ENCODE peak calls at places on chromosomes 6 and 20, in nine cellular contexts. One of them, this sample, is unnamed.
A peak's percentile ranks its signal among the peaks of the same experiment; 100 is the strongest.

GRCh38 chr6:35091353-35092083 is 49.6 kb downstream of the TCP11 start:
- DNase-seq in fibroblast of lung: peak; percentile 27
- DNase-seq in brain microvascular endothelial cell: no peak
- DNase-seq in cardiac fibroblast: no peak
- DNase-seq in BJ: no peak
- DNase-seq in retinal pigment epithelial cell: no peak
- DNase-seq in HepG2: no peak
- DNase-seq in left lung: no peak
- DNase-seq in adrenal gland: no peak
- DNase-seq in this sample: peak; percentile 60

GRCh38 chr6:10418361-10418861 is 3.5 kb upstream of the TFAP2A start:
- DNase-seq in fibroblast of lung: no peak
- DNase-seq in brain microvascular endothelial cell: no peak
- DNase-seq in cardiac fibroblast: no peak
- DNase-seq in BJ: no peak
- DNase-seq in retinal pigment epithelial cell: no peak
- DNase-seq in HepG2: no peak
- DNase-seq in left lung: no peak
- DNase-seq in adrenal gland: no peak
- DNase-seq in this sample: no peak

GRCh38 chr6:148287979-148288378 is 54.7 kb upstream of the SASH1 start:
- DNase-seq in fibroblast of lung: peak; percentile 23
- DNase-seq in brain microvascular endothelial cell: no peak
- DNase-seq in cardiac fibroblast: no peak
- DNase-seq in BJ: no peak
- DNase-seq in retinal pigment epithelial cell: no peak
- DNase-seq in HepG2: no peak
- DNase-seq in left lung: no peak
- DNase-seq in adrenal gland: no peak
- DNase-seq in this sample: no peak

GRCh38 chr20:61120595-61121515 is 131.2 kb upstream of the CDH4 start:
- DNase-seq in fibroblast of lung: peak; percentile 75
- DNase-seq in brain microvascular endothelial cell: peak; percentile 47
- DNase-seq in cardiac fibroblast: peak; percentile 20
- DNase-seq in BJ: no peak
- DNase-seq in retinal pigment epithelial cell: no peak
- DNase-seq in HepG2: peak; percentile 67
- DNase-seq in left lung: no peak
- DNase-seq in adrenal gland: peak; percentile 48
- DNase-seq in this sample: peak; percentile 88

GRCh38 chr6:11202513-11203305 is 29.8 kb downstream of the NEDD9 start:
- DNase-seq in fibroblast of lung: peak; percentile 19
- DNase-seq in brain microvascular endothelial cell: no peak
- DNase-seq in cardiac fibroblast: no peak
- DNase-seq in BJ: no peak
- DNase-seq in retinal pigment epithelial cell: no peak
- DNase-seq in HepG2: peak; percentile 100
- DNase-seq in left lung: no peak
- DNase-seq in adrenal gland: no peak
- DNase-seq in this sample: no peak

GRCh38 chr6:170232186-170233002 is 58.5 kb downstream of the DLL1 start:
- DNase-seq in fibroblast of lung: peak; percentile 34
- DNase-seq in brain microvascular endothelial cell: no peak
- DNase-seq in cardiac fibroblast: no peak
- DNase-seq in BJ: no peak
- DNase-seq in retinal pigment epithelial cell: no peak
- DNase-seq in HepG2: no peak
- DNase-seq in left lung: no peak
- DNase-seq in adrenal gland: no peak
- DNase-seq in this sample: peak; percentile 12

GRCh38 chr6:42704937-42705374 is 17.4 kb downstream of the PRPH2 start:
- DNase-seq in fibroblast of lung: no peak
- DNase-seq in brain microvascular endothelial cell: no peak
- DNase-seq in cardiac fibroblast: no peak
- DNase-seq in BJ: no peak
- DNase-seq in retinal pigment epithelial cell: no peak
- DNase-seq in HepG2: no peak
- DNase-seq in left lung: no peak
- DNase-seq in adrenal gland: no peak
- DNase-seq in this sample: no peak

GRCh38 chr20:59159091-59159821 is 4.4 kb upstream of the ZNF831 start:
- DNase-seq in fibroblast of lung: no peak
- DNase-seq in brain microvascular endothelial cell: no peak
- DNase-seq in cardiac fibroblast: no peak
- DNase-seq in BJ: no peak
- DNase-seq in retinal pigment epithelial cell: no peak
- DNase-seq in HepG2: no peak
- DNase-seq in left lung: no peak
- DNase-seq in adrenal gland: no peak
- DNase-seq in this sample: no peak

GRCh38 chr6:116682334-116682712 is 1.3 kb downstream of the KPNA5 start:
- DNase-seq in fibroblast of lung: peak; percentile 81
- DNase-seq in brain microvascular endothelial cell: peak; percentile 3
- DNase-seq in cardiac fibroblast: peak; percentile 58
- DNase-seq in BJ: no peak
- DNase-seq in retinal pigment epithelial cell: peak; percentile 17
- DNase-seq in HepG2: no peak
- DNase-seq in left lung: peak; percentile 56
- DNase-seq in adrenal gland: no peak
- DNase-seq in this sample: peak; percentile 82

GRCh38 chr6:4125933-4126864 is 9.2 kb downstream of the ECI2 start:
- DNase-seq in fibroblast of lung: peak; percentile 91
- DNase-seq in brain microvascular endothelial cell: peak; percentile 89
- DNase-seq in cardiac fibroblast: peak; percentile 87
- DNase-seq in BJ: peak; percentile 60
- DNase-seq in retinal pigment epithelial cell: peak; percentile 74
- DNase-seq in HepG2: peak; percentile 84
- DNase-seq in left lung: no peak
- DNase-seq in adrenal gland: peak; percentile 45
- DNase-seq in this sample: peak; percentile 93

GRCh38 chr6:33604941-33605854 is 15.9 kb upstream of the ITPR3 start:
- DNase-seq in fibroblast of lung: no peak
- DNase-seq in brain microvascular endothelial cell: no peak
- DNase-seq in cardiac fibroblast: no peak
- DNase-seq in BJ: no peak
- DNase-seq in retinal pigment epithelial cell: no peak
- DNase-seq in HepG2: no peak
- DNase-seq in left lung: no peak
- DNase-seq in adrenal gland: no peak
- DNase-seq in this sample: peak; percentile 34

GRCh38 chr6:55449219-55449618 is 122.0 kb downstream of the GFRAL start:
- DNase-seq in fibroblast of lung: peak; percentile 42
- DNase-seq in brain microvascular endothelial cell: no peak
- DNase-seq in cardiac fibroblast: no peak
- DNase-seq in BJ: no peak
- DNase-seq in retinal pigment epithelial cell: no peak
- DNase-seq in HepG2: no peak
- DNase-seq in left lung: no peak
- DNase-seq in adrenal gland: no peak
- DNase-seq in this sample: peak; percentile 37
- TF ChIP-seq CTCF in fibroblast of lung: peak; percentile 14
- TF ChIP-seq CTCF in brain microvascular endothelial cell: peak; percentile 40
- TF ChIP-seq CTCF in cardiac fibroblast: no peak
- TF ChIP-seq CTCF in BJ: no peak
- TF ChIP-seq CTCF in retinal pigment epithelial cell: peak; percentile 27
- TF ChIP-seq CTCF in HepG2: no peak
- TF ChIP-seq CTCF in left lung: no peak
- TF ChIP-seq CTCF in adrenal gland: no peak
- TF ChIP-seq CTCF in this sample: peak; percentile 25

GRCh38 chr6:129510930-129511329 is 199.0 kb downstream of the ARHGAP18 start:
- DNase-seq in fibroblast of lung: peak; percentile 53
- DNase-seq in brain microvascular endothelial cell: no peak
- DNase-seq in cardiac fibroblast: no peak
- DNase-seq in BJ: no peak
- DNase-seq in retinal pigment epithelial cell: no peak
- DNase-seq in HepG2: no peak
- DNase-seq in left lung: no peak
- DNase-seq in adrenal gland: no peak
- DNase-seq in this sample: peak; percentile 84
- H3K4me3 ChIP-seq in fibroblast of lung: no peak overlapping the region
- H3K4me3 ChIP-seq in brain microvascular endothelial cell: no peak overlapping the region
- H3K4me3 ChIP-seq in cardiac fibroblast: no peak overlapping the region
- H3K4me3 ChIP-seq in BJ: no peak overlapping the region
- H3K4me3 ChIP-seq in retinal pigment epithelial cell: no peak overlapping the region
- H3K4me3 ChIP-seq in HepG2: no peak overlapping the region
- H3K4me3 ChIP-seq in left lung: no peak overlapping the region
- H3K4me3 ChIP-seq in adrenal gland: no peak overlapping the region
- H3K4me3 ChIP-seq in this sample: no peak overlapping the region

GRCh38 chr6:168314948-168315347 is 4.6 kb downstream of the DACT2 start:
- DNase-seq in fibroblast of lung: no peak
- DNase-seq in brain microvascular endothelial cell: no peak
- DNase-seq in cardiac fibroblast: peak; percentile 89
- DNase-seq in BJ: no peak
- DNase-seq in retinal pigment epithelial cell: no peak
- DNase-seq in HepG2: no peak
- DNase-seq in left lung: no peak
- DNase-seq in adrenal gland: no peak
- DNase-seq in this sample: no peak
- TF ChIP-seq CTCF in fibroblast of lung: no peak
- TF ChIP-seq CTCF in brain microvascular endothelial cell: no peak
- TF ChIP-seq CTCF in cardiac fibroblast: no peak
- TF ChIP-seq CTCF in BJ: no peak
- TF ChIP-seq CTCF in retinal pigment epithelial cell: no peak
- TF ChIP-seq CTCF in HepG2: peak; percentile 51
- TF ChIP-seq CTCF in left lung: peak; percentile 20
- TF ChIP-seq CTCF in adrenal gland: no peak
- TF ChIP-seq CTCF in this sample: no peak

GRCh38 chr6:101907356-101908217 is 514.1 kb downstream of the GRIK2 start:
- DNase-seq in fibroblast of lung: no peak
- DNase-seq in brain microvascular endothelial cell: no peak
- DNase-seq in cardiac fibroblast: no peak
- DNase-seq in BJ: no peak
- DNase-seq in retinal pigment epithelial cell: no peak
- DNase-seq in HepG2: peak; percentile 33
- DNase-seq in left lung: no peak
- DNase-seq in adrenal gland: no peak
- DNase-seq in this sample: no peak
- H3K4me3 ChIP-seq in fibroblast of lung: no peak overlapping the region
- H3K4me3 ChIP-seq in brain microvascular endothelial cell: no peak overlapping the region
- H3K4me3 ChIP-seq in cardiac fibroblast: no peak overlapping the region
- H3K4me3 ChIP-seq in BJ: no peak overlapping the region
- H3K4me3 ChIP-seq in retinal pigment epithelial cell: no peak overlapping the region
- H3K4me3 ChIP-seq in HepG2: no peak overlapping the region
- H3K4me3 ChIP-seq in left lung: no peak overlapping the region
- H3K4me3 ChIP-seq in adrenal gland: no peak overlapping the region
- H3K4me3 ChIP-seq in this sample: no peak overlapping the region

GRCh38 chr6:125380474-125380873 is 78.7 kb upstream of the HDDC2 start:
- DNase-seq in fibroblast of lung: no peak
- DNase-seq in brain microvascular endothelial cell: no peak
- DNase-seq in cardiac fibroblast: no peak
- DNase-seq in BJ: no peak
- DNase-seq in retinal pigment epithelial cell: no peak
- DNase-seq in HepG2: no peak
- DNase-seq in left lung: no peak
- DNase-seq in adrenal gland: no peak
- DNase-seq in this sample: no peak
- TF ChIP-seq CTCF in fibroblast of lung: no peak
- TF ChIP-seq CTCF in brain microvascular endothelial cell: no peak
- TF ChIP-seq CTCF in cardiac fibroblast: no peak
- TF ChIP-seq CTCF in BJ: no peak
- TF ChIP-seq CTCF in retinal pigment epithelial cell: no peak
- TF ChIP-seq CTCF in HepG2: no peak
- TF ChIP-seq CTCF in left lung: no peak
- TF ChIP-seq CTCF in adrenal gland: no peak
- TF ChIP-seq CTCF in this sample: no peak

GRCh38 chr6:156976144-156977088 is 199.2 kb downstream of the ARID1B start:
- DNase-seq in fibroblast of lung: no peak
- DNase-seq in brain microvascular endothelial cell: no peak
- DNase-seq in cardiac fibroblast: no peak
- DNase-seq in BJ: no peak
- DNase-seq in retinal pigment epithelial cell: no peak
- DNase-seq in HepG2: no peak
- DNase-seq in left lung: no peak
- DNase-seq in adrenal gland: no peak
- DNase-seq in this sample: peak; percentile 52
- H3K4me3 ChIP-seq in fibroblast of lung: peak overlapping the region; percentile 27
- H3K4me3 ChIP-seq in brain microvascular endothelial cell: peak overlapping the region; percentile 3
- H3K4me3 ChIP-seq in cardiac fibroblast: peak overlapping the region; percentile 41
- H3K4me3 ChIP-seq in BJ: peak overlapping the region; percentile 2
- H3K4me3 ChIP-seq in retinal pigment epithelial cell: peak overlapping the region; percentile 47
- H3K4me3 ChIP-seq in HepG2: no peak overlapping the region
- H3K4me3 ChIP-seq in left lung: peak overlapping the region; percentile 14
- H3K4me3 ChIP-seq in adrenal gland: no peak overlapping the region
- H3K4me3 ChIP-seq in this sample: peak overlapping the region; percentile 47

DNA sequence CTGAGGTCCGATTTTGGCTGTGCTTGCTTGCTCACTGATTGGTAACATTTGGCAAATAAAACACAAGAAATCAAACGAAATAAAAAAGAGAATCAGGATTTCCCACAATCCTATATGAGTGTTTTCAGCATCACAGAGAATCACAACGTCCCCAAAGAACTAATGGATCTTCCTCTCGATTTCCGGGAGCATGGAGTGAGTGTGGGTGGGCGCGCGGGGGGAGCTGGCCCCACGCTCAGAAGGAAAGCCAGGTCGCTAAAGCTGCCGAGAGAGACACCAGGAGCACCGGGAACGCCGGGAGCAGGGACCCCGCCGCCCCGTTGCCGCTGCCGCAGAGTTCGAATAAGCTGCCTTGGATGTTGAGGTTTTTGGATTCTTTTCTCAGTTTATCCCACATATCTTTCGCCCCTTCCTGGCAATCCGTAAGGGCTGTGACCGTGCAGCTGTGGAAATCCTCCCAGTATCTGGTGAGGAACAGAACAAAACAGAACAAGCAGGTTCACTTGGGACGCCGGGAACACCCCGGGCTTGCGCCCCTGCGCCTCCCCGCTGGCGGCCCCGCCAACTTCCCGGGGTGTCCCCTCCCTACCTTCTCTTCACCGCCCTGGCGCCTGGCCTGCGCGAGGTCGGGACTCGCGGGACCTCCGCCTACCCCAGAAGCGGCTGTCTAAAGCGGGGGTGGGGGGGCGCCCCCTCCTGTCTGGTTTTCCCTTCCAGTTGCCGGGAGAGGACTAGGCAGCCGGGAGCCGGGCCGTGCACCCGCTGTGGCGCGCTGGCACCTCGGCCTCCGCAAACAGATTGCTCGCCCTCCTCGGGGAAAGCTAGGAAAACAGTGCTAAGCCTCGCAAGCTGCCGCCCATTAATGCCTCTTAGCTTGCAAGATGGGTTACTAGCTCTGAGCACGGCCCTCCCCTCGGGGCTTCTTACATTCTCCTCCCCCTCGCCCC is 7.7 kb downstream of the NRN1 start:
- DNase-seq in fibroblast of lung: no peak
- DNase-seq in brain microvascular endothelial cell: no peak
- DNase-seq in cardiac fibroblast: no peak
- DNase-seq in BJ: no peak
- DNase-seq in retinal pigment epithelial cell: no peak
- DNase-seq in HepG2: no peak
- DNase-seq in left lung: no peak
- DNase-seq in adrenal gland: no peak
- DNase-seq in this sample: peak; percentile 58
- TF ChIP-seq CTCF in fibroblast of lung: peak; percentile 8
- TF ChIP-seq CTCF in brain microvascular endothelial cell: no peak
- TF ChIP-seq CTCF in cardiac fibroblast: no peak
- TF ChIP-seq CTCF in BJ: no peak
- TF ChIP-seq CTCF in retinal pigment epithelial cell: no peak
- TF ChIP-seq CTCF in HepG2: peak; percentile 11
- TF ChIP-seq CTCF in left lung: no peak
- TF ChIP-seq CTCF in adrenal gland: no peak
- TF ChIP-seq CTCF in this sample: no peak